ENCODE peak calls at places on chromosomes 3 and 15, in five cellular contexts. N is transverse colon, Q is ovary, V is lower lobe of right lung, I is psoas muscle. L is an unnamed sample.

GRCh38 chr15:82714026-82714425 is 4.4 kb upstream of the AP3B2 start:
- DNase-seq in N (no peak), Q (no peak), V (no peak), I (no peak), L (no peak)

GRCh38 chr3:157559401-157559800 is 56.2 kb upstream of the VEPH1 start:
- DNase-seq in N (no peak), Q (no peak), V (no peak), I (no peak), L (no peak)

GRCh38 chr3:160697628-160698382 is 20.8 kb downstream of the ARL14 start:
- DNase-seq in N (no peak), Q (no peak), V (no peak), I (no peak), L (no peak)

GRCh38 chr15:70096215-70096974 is 1.3 kb downstream of the TLE3 start:
- DNase-seq in N (peak; percentile 61), Q (peak; percentile 68), V (peak; percentile 65), I (peak; percentile 65), L (peak; percentile 36)

GRCh38 chr3:38138347-38139190 is at the start of gene MYD88:
- DNase-seq in N (peak; percentile 92), Q (peak; percentile 78), V (peak; percentile 94), I (peak; percentile 88), L (peak; percentile 77)

GRCh38 chr3:188583476-188584161 is 429.7 kb downstream of the LPP start:
- DNase-seq in N (peak; percentile 61), Q (no peak), V (no peak), I (no peak), L (no peak)

GRCh38 chr3:31858439-31858838 is 122.6 kb downstream of the OSBPL10 start:
- DNase-seq in N (no peak), Q (no peak), V (no peak), I (no peak), L (no peak)

GRCh38 chr15:44710236-44711088 is 661 bp downstream of the PATL2 start:
- DNase-seq in N (peak; percentile 63), Q (no peak), V (peak; percentile 75), I (no peak), L (peak; percentile 61)

GRCh38 chr15:27784107-27784506 is 315.0 kb downstream of the OCA2 start:
- DNase-seq in N (no peak), Q (no peak), V (no peak), I (no peak), L (no peak)

GRCh38 chr15:92400573-92400972 is 6.9 kb downstream of the ST8SIA2 start:
- DNase-seq in N (no peak), Q (no peak), V (no peak), I (no peak), L (no peak)

GRCh38 chr3:23865595-23866396 is 51.0 kb downstream of the NKIRAS1 start:
- DNase-seq in N (peak; percentile 22), Q (no peak), V (no peak), I (no peak), L (peak; percentile 13)

GRCh38 chr15:39720721-39721611 is 61.7 kb downstream of the FSIP1 start:
- DNase-seq in N (no peak), Q (no peak), V (no peak), I (no peak), L (no peak)

GRCh38 chr15:64622410-64623260 is 152.8 kb downstream of the RBPMS2 start:
- DNase-seq in N (peak; percentile 19), Q (no peak), V (no peak), I (no peak), L (no peak)

GRCh38 chr15:84960391-84961113 is 21.1 kb upstream of the PDE8A start:
- DNase-seq in N (no peak), Q (no peak), V (no peak), I (no peak), L (no peak)

GRCh38 chr3:28840976-28841376 is 439.9 kb upstream of the RBMS3 start:
- DNase-seq in N (no peak), Q (no peak), V (no peak), I (no peak), L (no peak)

GRCh38 chr15:47516576-47517371 is 200.5 kb upstream of the SEMA6D start:
- DNase-seq in N (no peak), Q (no peak), V (no peak), I (no peak), L (no peak)

GRCh38 chr3:127791221-127791913 is 30.9 kb downstream of the MGLL start:
- DNase-seq in N (peak; percentile 62), Q (no peak), V (no peak), I (peak; percentile 34), L (no peak)

GRCh38 chr3:149231876-149232275 is 10.2 kb upstream of the CP start:
- DNase-seq in N (no peak), Q (no peak), V (no peak), I (no peak), L (no peak)

GRCh38 chr15:97652700-97653167 is 307.8 kb upstream of the ARRDC4 start:
- DNase-seq in N (peak; percentile 18), Q (no peak), V (no peak), I (peak; percentile 54), L (no peak)

GRCh38 chr3:186459108-186459467 is 85.1 kb downstream of the CRYGS start:
- DNase-seq in N (no peak), Q (no peak), V (no peak), I (no peak), L (no peak)

GRCh38 chr3:170689218-170689874 is 103.5 kb upstream of the SLC7A14 start:
- DNase-seq in N (no peak), Q (no peak), V (peak; percentile 64), I (peak; percentile 52), L (peak; percentile 12)

GRCh38 chr15:62809106-62809967 is 233.2 kb upstream of the TPM1 start:
- DNase-seq in N (no peak), Q (no peak), V (no peak), I (no peak), L (no peak)

GRCh38 chr3:174035317-174035886 is 637.9 kb downstream of the NLGN1 start:
- DNase-seq in N (no peak), Q (no peak), V (no peak), I (no peak), L (no peak)

GRCh38 chr3:59388555-59389280 is 338.9 kb upstream of the CFAP20DC start:
- DNase-seq in N (no peak), Q (no peak), V (no peak), I (no peak), L (no peak)

GRCh38 chr3:176032043-176032442 is 1165.2 kb downstream of the TBL1XR1 start:
- DNase-seq in N (no peak), Q (no peak), V (no peak), I (no peak), L (no peak)

GRCh38 chr3:4006288-4006687 is 207.1 kb downstream of the LRRN1 start:
- DNase-seq in N (no peak), Q (no peak), V (no peak), I (no peak), L (no peak)

DNA sequence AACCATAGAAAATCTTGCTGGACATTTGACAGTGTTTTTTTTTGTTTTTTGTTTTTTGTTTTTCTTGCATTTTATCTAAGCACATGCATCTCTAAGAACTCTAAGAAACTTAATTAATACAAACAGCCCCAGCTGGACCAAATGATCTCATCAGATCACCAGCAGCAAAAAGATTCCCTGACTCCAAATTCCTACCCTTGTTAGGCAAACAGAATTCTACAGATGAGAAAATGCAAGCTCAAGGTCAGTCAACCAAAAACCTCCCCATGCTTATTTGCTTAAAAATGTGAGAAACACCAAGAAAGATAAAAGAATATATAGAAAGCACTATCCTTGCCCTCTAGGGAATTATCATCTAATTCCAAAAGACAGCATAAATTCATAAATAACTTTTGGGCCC is 65.4 kb downstream of the FOXP1 start:
- DNase-seq in N (no peak), Q (no peak), V (no peak), I (no peak), L (no peak)
- H3K4me1 ChIP-seq in N (peaks cover 15% of the 10 kb centered on the region), Q (peaks cover 6% of the 10 kb centered on the region), V (peaks cover 17% of the 10 kb centered on the region), I (peaks cover 14% of the 10 kb centered on the region), L (no peaks in the 10 kb centered on the region)

GRCh38 chr3:119211803-119212202 is 28.9 kb downstream of the B4GALT4 start:
- DNase-seq in N (no peak), Q (no peak), V (no peak), I (no peak), L (no peak)
- H3K4me1 ChIP-seq in N (no peaks in the 10 kb centered on the region), Q (no peaks in the 10 kb centered on the region), V (peaks cover 7% of the 10 kb centered on the region), I (no peaks in the 10 kb centered on the region), L (peaks cover 35% of the 10 kb centered on the region)

GRCh38 chr3:36989568-36989967 is 3.4 kb downstream of the EPM2AIP1 start:
- DNase-seq in N (no peak), Q (no peak), V (no peak), I (no peak), L (no peak)

GRCh38 chr3:36991923-36992805 is 767 bp downstream of the EPM2AIP1 start:
- DNase-seq in N (peak; percentile 35), Q (no peak), V (no peak), I (no peak), L (peak; percentile 21)

GRCh38 chr3:36993326-36994283 is at the start of gene MLH1:
- DNase-seq in N (peak; percentile 100), Q (peak; percentile 97), V (peak; percentile 98), I (peak; percentile 98), L (peak; percentile 100)

GRCh38 chr3:36991147-36991546 is 1.8 kb downstream of the EPM2AIP1 start:
- DNase-seq in N (no peak), Q (no peak), V (no peak), I (no peak), L (no peak)

DNA sequence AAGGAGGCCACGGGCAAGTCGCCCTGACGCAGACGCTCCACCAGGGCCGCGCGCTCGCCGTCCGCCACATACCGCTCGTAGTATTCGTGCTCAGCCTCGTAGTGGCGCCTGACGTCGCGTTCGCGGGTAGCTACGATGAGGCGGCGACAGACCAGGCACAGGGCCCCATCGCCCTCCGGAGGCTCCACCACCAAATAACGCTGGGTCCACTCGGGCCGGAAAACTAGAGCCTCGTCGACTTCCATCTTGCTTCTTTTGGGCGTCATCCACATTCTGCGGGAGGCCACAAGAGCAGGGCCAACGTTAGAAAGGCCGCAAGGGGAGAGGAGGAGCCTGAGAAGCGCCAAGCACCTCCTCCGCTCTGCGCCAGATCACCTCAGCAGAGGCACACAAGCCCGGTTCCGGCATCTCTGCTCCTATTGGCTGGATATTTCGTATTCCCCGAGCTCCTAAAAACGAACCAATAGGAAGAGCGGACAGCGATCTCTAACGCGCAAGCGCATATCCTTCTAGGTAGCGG is at the start of gene EPM2AIP1:
- DNase-seq in N (no peak), Q (no peak), V (peak; percentile 98), I (peak; percentile 98), L (peak; percentile 99)
- H3K4me1 ChIP-seq in N (peaks cover 44% of the 10 kb centered on the region), Q (peaks cover 5% of the 10 kb centered on the region), V (peaks cover 52% of the 10 kb centered on the region), I (peaks cover 65% of the 10 kb centered on the region), L (peaks cover 52% of the 10 kb centered on the region)

GRCh38 chr3:25348996-25349576 is 79.0 kb upstream of the RARB start:
- DNase-seq in N (no peak), Q (no peak), V (no peak), I (no peak), L (no peak)

GRCh38 chr3:25350741-25351140 is 77.3 kb upstream of the RARB start:
- DNase-seq in N (no peak), Q (no peak), V (no peak), I (no peak), L (no peak)

GRCh38 chr3:25355034-25355898 is 72.8 kb upstream of the RARB start:
- DNase-seq in N (no peak), Q (no peak), V (no peak), I (no peak), L (no peak)

GRCh38 chr3:25349828-25350227 is 78.2 kb upstream of the RARB start:
- DNase-seq in N (no peak), Q (no peak), V (no peak), I (no peak), L (no peak)

DNA sequence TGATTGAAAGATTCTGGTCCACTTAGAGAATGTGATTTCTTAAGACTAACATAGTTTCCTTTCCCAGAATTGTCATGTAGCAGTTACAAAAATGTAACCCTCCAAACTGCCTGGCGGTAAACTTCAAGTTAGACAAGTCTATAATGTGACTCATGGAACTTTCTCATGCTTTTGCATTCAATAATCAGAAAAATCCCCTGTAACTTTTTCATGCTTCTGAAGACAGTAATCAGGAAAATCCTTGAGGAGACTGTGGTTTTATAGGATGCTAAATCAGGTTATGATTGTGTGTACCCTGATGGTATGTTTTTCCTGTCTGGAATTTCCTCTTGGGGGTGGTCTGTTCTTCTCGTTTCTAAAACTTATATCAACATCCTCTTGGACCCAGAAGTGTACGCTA is 74.0 kb upstream of the RARB start:
- DNase-seq in N (no peak), Q (no peak), V (no peak), I (no peak), L (no peak)
- H3K4me1 ChIP-seq in N (no peaks in the 10 kb centered on the region), Q (no peaks in the 10 kb centered on the region), V (no peaks in the 10 kb centered on the region), I (no peaks in the 10 kb centered on the region), L (no peaks in the 10 kb centered on the region)

L was measured in body of pancreas.